ENCODE peak calls at places on chromosomes 13 and 19, in seven cellular contexts. Q is progenitor cell of endocrine pancreas, E is HFFc6, D is WERI-Rb-1, X is AG10803, S is astrocyte of the spinal cord, Z is GM13977. N is an unnamed sample.

GRCh38 chr13:86298741-86299140 is 499.5 kb upstream of the SLITRK6 start:
- DNase-seq in Q (no peak), E (no peak), D (peak), X (no peak), S (no peak), Z (no peak), N (no peak)

GRCh38 chr13:53074119-53074518 is 45.5 kb downstream of the OLFM4 start:
- DNase-seq in Q (no peak), E (no peak), D (no peak), X (no peak), S (no peak), Z (no peak), N (no peak)

GRCh38 chr13:98370806-98371553 is 193.9 kb upstream of the RNF113B start:
- DNase-seq in Q (no peak), E (peak), D (no peak), X (peak), S (peak), Z (no peak), N (no peak)

GRCh38 chr13:101757446-101758039 is 305.1 kb downstream of the ITGBL1 start:
- DNase-seq in Q (no peak), E (peak), D (no peak), X (peak), S (peak), Z (peak), N (no peak)

GRCh38 chr19:18785179-18786124 is 5.7 kb downstream of the COMP start:
- DNase-seq in Q (peak), E (peak), D (peak), X (peak), S (peak), Z (peak), N (no peak)

GRCh38 chr19:3324405-3324856 is 42.0 kb upstream of the NFIC start:
- DNase-seq in Q (peak), E (no peak), D (peak), X (no peak), S (no peak), Z (peak), N (peak)

GRCh38 chr13:34943675-34944634 is 1.9 kb downstream of the NBEA start:
- DNase-seq in Q (no peak), E (no peak), D (no peak), X (no peak), S (no peak), Z (peak), N (peak)

GRCh38 chr19:45234089-45234869 is 10.9 kb downstream of the EXOC3L2 start:
- DNase-seq in Q (peak), E (no peak), D (no peak), X (no peak), S (no peak), Z (no peak), N (no peak)

GRCh38 chr19:37817180-37817911 is 38.0 kb upstream of the ZNF573 start:
- DNase-seq in Q (peak), E (no peak), D (peak), X (peak), S (peak), Z (no peak), N (no peak)

GRCh38 chr13:32737679-32738078 is 151.4 kb downstream of the PDS5B start:
- DNase-seq in Q (no peak), E (no peak), D (no peak), X (peak), S (no peak), Z (no peak), N (no peak)

GRCh38 chr19:35856546-35857149 is at the start of gene KIRREL2:
- DNase-seq in Q (peak), E (no peak), D (peak), X (no peak), S (no peak), Z (peak), N (no peak)

GRCh38 chr19:18541258-18541991 is 1.9 kb downstream of the FKBP8 start:
- DNase-seq in Q (no peak), E (peak), D (no peak), X (peak), S (no peak), Z (no peak), N (no peak)

GRCh38 chr19:46144756-46145155 is 3.3 kb upstream of the IGFL2 start:
- DNase-seq in Q (no peak), E (no peak), D (no peak), X (no peak), S (no peak), Z (no peak), N (no peak)

GRCh38 chr13:50365683-50366391 is 350.6 kb downstream of the KCNRG start:
- DNase-seq in Q (no peak), E (no peak), D (no peak), X (no peak), S (no peak), Z (no peak), N (peak)

GRCh38 chr13:106186366-106187030 is 349.0 kb downstream of the EFNB2 start:
- DNase-seq in Q (no peak), E (peak), D (no peak), X (no peak), S (peak), Z (no peak), N (no peak)

GRCh38 chr13:44306401-44307192 is 67.0 kb upstream of the SERP2 start:
- DNase-seq in Q (no peak), E (peak), D (peak), X (peak), S (peak), Z (no peak), N (no peak)

GRCh38 chr13:95605426-95606125 is 38.9 kb downstream of the DZIP1 start:
- DNase-seq in Q (no peak), E (no peak), D (no peak), X (no peak), S (no peak), Z (no peak), N (no peak)

GRCh38 chr13:37277435-37278144 is 172.1 kb upstream of the CSNK1A1L start:
- DNase-seq in Q (no peak), E (peak), D (no peak), X (peak), S (no peak), Z (no peak), N (no peak)

GRCh38 chr19:1406818-1407661 is at the start of gene DAZAP1:
- DNase-seq in Q (peak), E (peak), D (peak), X (peak), S (peak), Z (peak), N (peak)
- TF ChIP-seq CTCF in Q (peak), E (peak), D (peak), X (peak), S (peak), Z (peak), N (peak)

GRCh38 chr13:91817250-91817649 is 418.8 kb downstream of the GPC5 start:
- DNase-seq in Q (no peak), E (no peak), D (peak), X (no peak), S (peak), Z (no peak), N (no peak)
- TF ChIP-seq CTCF in Q (no peak), E (no peak), D (peak), X (no peak), S (peak), Z (peak), N (no peak)

GRCh38 chr19:42325896-42326771 is 699 bp downstream of the MEGF8 start:
- DNase-seq in Q (no peak), E (no peak), D (peak), X (no peak), S (no peak), Z (no peak), N (no peak)
- TF ChIP-seq CTCF in Q (peak), E (peak), D (no peak), X (peak), S (no peak), Z (peak), N (peak)

DNA sequence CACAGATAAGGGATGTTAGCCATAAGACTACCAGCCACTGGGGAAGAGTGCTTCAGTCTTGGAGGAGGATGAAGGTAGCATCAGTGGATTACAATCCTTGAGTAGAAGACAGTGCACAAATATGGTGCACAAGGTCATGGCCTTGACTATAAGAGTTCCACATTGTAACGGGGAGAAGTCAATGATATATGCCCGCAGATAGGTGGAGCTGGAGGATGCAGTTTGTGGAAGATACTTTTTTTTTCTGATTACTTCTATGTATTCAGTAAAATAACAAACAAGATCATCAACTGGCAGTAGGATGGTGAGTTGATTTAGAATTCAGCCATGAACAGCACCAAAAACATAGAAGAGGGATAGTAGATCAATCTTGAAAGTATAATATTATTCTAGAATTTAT is 926.8 kb upstream of the MIR17HG start:
- DNase-seq in Q (no peak), E (no peak), D (no peak), X (no peak), S (no peak), Z (no peak), N (no peak)
- TF ChIP-seq CTCF in Q (no peak), E (peak), D (peak), X (peak), S (peak), Z (no peak), N (no peak)

GRCh38 chr19:1149259-1150045 is 24.6 kb downstream of the SBNO2 start:
- DNase-seq in Q (no peak), E (no peak), D (no peak), X (no peak), S (no peak), Z (no peak), N (no peak)
- TF ChIP-seq CTCF in Q (no peak), E (no peak), D (no peak), X (no peak), S (no peak), Z (no peak), N (no peak)

DNA sequence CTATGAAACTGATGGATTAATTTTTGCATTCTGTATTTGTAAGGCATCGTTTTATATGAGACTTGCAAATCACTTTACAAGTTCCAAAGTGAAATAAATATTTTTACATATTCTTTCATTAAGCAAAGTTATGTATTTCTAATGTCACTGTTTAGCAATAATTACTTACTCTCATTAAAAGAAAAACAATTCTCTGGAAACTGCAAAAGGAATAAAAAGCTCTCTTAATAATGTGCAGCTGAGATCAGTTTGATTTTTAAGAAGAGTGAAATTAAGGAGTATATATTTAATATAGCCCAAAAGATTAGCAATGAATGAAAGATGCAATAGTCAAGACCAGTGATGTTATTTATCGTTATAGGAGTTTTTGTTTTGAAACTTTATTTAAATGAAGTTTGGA is 155.2 kb downstream of the GPC5 start:
- DNase-seq in Q (no peak), E (no peak), D (no peak), X (no peak), S (no peak), Z (no peak), N (no peak)
- TF ChIP-seq CTCF in Q (no peak), E (no peak), D (no peak), X (no peak), S (no peak), Z (no peak), N (no peak)

DNA sequence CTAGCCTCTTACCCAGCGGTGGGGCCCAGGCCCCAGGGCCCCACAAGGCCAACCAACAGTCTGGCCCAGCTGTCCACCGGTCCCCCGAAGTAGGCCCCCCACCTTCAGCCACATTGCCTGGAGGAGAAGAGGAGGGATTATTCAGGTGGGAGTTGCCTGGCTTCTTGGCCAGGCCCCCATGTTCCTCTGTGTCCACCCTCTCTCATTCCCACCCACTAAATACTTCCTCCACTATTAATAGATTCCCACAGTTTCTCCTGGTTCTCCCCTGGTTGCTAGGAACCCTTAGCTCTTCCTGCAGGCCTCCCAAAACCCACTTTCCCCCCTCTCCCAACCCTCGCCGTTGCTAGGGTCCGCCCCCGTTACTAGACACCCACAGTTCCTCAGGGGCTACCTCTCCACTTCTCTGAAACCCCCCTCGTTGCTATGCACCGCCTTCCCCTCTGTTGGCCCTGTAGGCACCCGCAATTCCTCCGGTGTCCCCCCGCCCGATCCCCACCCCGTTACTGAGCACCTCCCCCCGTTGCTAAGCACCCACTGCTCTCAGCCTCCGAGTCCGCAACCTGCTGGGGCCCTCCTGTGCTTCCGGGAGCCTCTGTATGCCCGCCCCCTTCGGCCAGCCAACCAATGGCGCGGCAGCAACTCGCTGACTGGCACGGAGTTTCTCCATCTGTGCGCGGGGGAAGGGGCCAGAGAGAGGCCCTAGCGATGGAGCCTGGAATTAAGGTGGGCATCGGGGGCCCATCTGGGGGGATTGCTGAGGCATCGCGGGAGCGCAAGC is 2.0 kb downstream of the COQ8B start:
- DNase-seq in Q (peak), E (peak), D (peak), X (peak), S (peak), Z (peak), N (peak)
- TF ChIP-seq CTCF in Q (no peak), E (no peak), D (no peak), X (peak), S (peak), Z (no peak), N (no peak)

GRCh38 chr13:113456116-113456702 is 2.9 kb upstream of the ADPRHL1 start:
- DNase-seq in Q (no peak), E (no peak), D (peak), X (no peak), S (no peak), Z (no peak), N (no peak)

GRCh38 chr13:113457510-113457909 is 4.2 kb upstream of the ADPRHL1 start:
- DNase-seq in Q (no peak), E (no peak), D (peak), X (no peak), S (no peak), Z (no peak), N (no peak)

GRCh38 chr13:113460064-113460555 is 6.8 kb upstream of the ADPRHL1 start:
- DNase-seq in Q (no peak), E (no peak), D (peak), X (no peak), S (no peak), Z (no peak), N (no peak)

GRCh38 chr13:113460599-113460998 is 7.3 kb upstream of the ADPRHL1 start:
- DNase-seq in Q (no peak), E (no peak), D (no peak), X (no peak), S (no peak), Z (no peak), N (no peak)

DNA sequence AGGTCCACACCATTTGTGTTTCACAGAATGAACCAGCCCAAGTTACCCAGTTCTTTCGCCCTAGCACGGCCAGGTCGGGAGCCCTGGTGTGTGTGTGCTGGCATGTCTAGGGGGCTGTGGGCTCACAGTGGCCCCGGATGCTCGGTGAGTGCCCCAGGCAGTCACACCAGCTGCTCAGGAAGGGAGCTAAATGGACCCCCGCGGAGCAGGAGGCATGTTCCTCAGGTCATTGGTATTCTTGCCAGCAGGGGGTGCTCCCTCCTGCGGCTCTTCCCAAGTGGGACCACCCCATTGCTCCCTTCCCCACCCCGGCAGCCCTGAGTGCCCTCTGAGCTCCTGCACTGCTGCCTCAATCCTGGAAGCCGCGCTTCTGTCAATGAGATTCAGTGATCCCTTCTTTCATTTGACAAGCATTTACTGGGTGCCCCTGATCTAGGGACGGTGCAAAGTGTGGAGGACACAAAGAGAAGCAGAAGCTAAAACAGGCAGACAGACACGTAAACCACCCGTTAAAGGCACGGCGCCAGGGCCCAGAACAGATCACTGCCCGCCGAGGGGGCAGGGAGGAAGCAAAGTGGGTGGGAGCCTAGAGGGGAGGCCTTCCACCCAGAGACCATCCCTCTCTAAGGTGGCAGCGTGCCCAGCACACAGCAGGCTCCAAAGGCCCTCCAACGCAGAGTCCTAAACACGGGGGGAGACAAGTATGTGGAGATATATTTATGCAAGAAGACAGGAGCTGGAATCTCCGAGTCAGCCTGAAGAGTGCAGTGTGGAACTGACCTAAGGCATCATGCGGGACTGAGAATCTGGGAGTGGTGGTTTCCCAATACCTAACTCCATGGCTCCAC is 5.2 kb upstream of the ADPRHL1 start:
- DNase-seq in Q (no peak), E (no peak), D (peak), X (no peak), S (peak), Z (no peak), N (no peak)
- TF ChIP-seq CTCF in Q (peak), E (peak), D (peak), X (peak), S (peak), Z (peak), N (peak)

GRCh38 chr19:6042776-6043726 is 65.1 kb upstream of the RANBP3 start:
- DNase-seq in Q (no peak), E (no peak), D (no peak), X (no peak), S (no peak), Z (no peak), N (no peak)
- TF ChIP-seq CTCF in Q (no peak), E (no peak), D (no peak), X (no peak), S (no peak), Z (no peak), N (no peak)

DNA sequence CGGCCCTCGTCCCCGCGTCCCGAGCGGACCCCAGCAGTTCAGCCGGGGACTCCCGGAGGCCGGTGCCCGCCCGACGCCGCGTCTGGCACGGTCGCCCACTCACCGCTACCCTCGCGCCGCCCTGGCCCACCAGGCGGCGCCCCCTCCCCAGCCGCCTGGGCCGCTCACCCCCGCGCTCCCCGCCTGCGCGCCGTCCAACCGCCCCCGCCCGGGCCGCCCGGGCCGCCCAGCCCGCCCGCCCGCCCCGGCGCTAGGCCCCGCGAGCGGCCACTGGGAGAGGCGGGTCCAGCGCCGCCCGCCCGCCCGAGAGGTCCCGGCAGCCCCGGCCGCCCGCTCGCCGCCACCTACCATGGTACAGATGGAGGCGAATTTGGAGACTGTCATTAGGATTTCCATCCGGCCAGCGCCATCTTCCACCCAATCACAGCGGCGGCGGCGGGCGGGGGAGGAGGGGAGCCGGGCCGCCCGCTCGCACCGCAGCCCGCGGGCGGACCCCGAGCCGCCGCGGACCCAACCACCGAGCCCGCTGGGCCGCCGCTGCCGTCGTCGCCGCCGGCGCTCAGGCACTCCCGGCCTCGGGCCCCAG is at the start of gene USP12:
- DNase-seq in Q (peak), E (no peak), D (peak), X (peak), S (no peak), Z (peak), N (no peak)
- TF ChIP-seq CTCF in Q (peak), E (no peak), D (peak), X (no peak), S (peak), Z (peak), N (peak)

N was measured in GM12864.